ENCODE peak calls at places on chromosomes 2 and 18, in five cellular contexts. D, Z, T, V and I are unnamed samples.

GRCh38 chr2:9748586-9748985 is 94.7 kb upstream of the TAF1B start:
- DNase-seq in D (no peak), Z (no peak), T (no peak), V (no peak), I (peak; percentile 16)

GRCh38 chr2:46815121-46815802 is 100.3 kb downstream of the MCFD2 start:
- DNase-seq in D (no peak), Z (no peak), T (no peak), V (no peak), I (no peak)

GRCh38 chr18:27363918-27364317 is 178.8 kb upstream of the CHST9 start:
- DNase-seq in D (no peak), Z (no peak), T (peak; percentile 45), V (peak; percentile 1), I (peak; percentile 4)

GRCh38 chr2:187296869-187297268 is 151.2 kb downstream of the CALCRL start:
- DNase-seq in D (no peak), Z (no peak), T (no peak), V (no peak), I (no peak)

GRCh38 chr2:55014962-55015939 is 35.0 kb downstream of the RTN4 start:
- DNase-seq in D (peak; percentile 15), Z (no peak), T (peak; percentile 95), V (peak; percentile 89), I (peak; percentile 81)

GRCh38 chr2:98479959-98480524 is 35.4 kb downstream of the INPP4A start:
- DNase-seq in D (peak; percentile 14), Z (peak; percentile 70), T (peak; percentile 19), V (peak; percentile 62), I (no peak)

GRCh38 chr2:128596453-128597430 is 278.1 kb upstream of the HS6ST1 start:
- DNase-seq in D (no peak), Z (no peak), T (no peak), V (no peak), I (no peak)

GRCh38 chr2:101116841-101117552 is 34.2 kb downstream of the TBC1D8 start:
- DNase-seq in D (no peak), Z (no peak), T (no peak), V (peak; percentile 29), I (no peak)

GRCh38 chr2:232776435-232776834 is at the start of gene KCNJ13:
- DNase-seq in D (no peak), Z (no peak), T (no peak), V (peak; percentile 9), I (no peak)

GRCh38 chr18:5951515-5952081 is 56.3 kb upstream of the TMEM200C start:
- DNase-seq in D (no peak), Z (no peak), T (no peak), V (no peak), I (no peak)

GRCh38 chr2:8329660-8330622 is 351.9 kb upstream of the ID2 start:
- DNase-seq in D (no peak), Z (no peak), T (no peak), V (no peak), I (no peak)

GRCh38 chr2:4255491-4255890 is 552.1 kb downstream of the DCDC2C start:
- DNase-seq in D (no peak), Z (no peak), T (no peak), V (no peak), I (no peak)